ENCODE peak calls at places on chromosomes 13 and 19, in eight cellular contexts. One of them, this sample, is unnamed.

GRCh38 chr13:55437162-55437561 is 1703.6 kb upstream of the PRR20A start:
- DNase-seq in HTR-8/SVneo: no peak
- DNase-seq in central memory CD8-positive, alpha-beta T cell: no peak
- DNase-seq in NT2/D1: peak
- DNase-seq in fibroblast of mammary gland: no peak
- DNase-seq in posterior vena cava: no peak
- DNase-seq in ovary: no peak
- DNase-seq in NCI-H2081: no peak
- DNase-seq in this sample: no peak

GRCh38 chr13:113860579-113861432 is 3.1 kb downstream of the GAS6 start:
- DNase-seq in HTR-8/SVneo: peak
- DNase-seq in central memory CD8-positive, alpha-beta T cell: no peak
- DNase-seq in NT2/D1: peak
- DNase-seq in fibroblast of mammary gland: no peak
- DNase-seq in posterior vena cava: peak
- DNase-seq in ovary: peak
- DNase-seq in NCI-H2081: no peak
- DNase-seq in this sample: no peak

GRCh38 chr19:58474291-58474996 is 1.7 kb upstream of the ZNF446 start:
- DNase-seq in HTR-8/SVneo: no peak
- DNase-seq in central memory CD8-positive, alpha-beta T cell: no peak
- DNase-seq in NT2/D1: no peak
- DNase-seq in fibroblast of mammary gland: peak
- DNase-seq in posterior vena cava: no peak
- DNase-seq in ovary: no peak
- DNase-seq in NCI-H2081: no peak
- DNase-seq in this sample: no peak

GRCh38 chr13:47719164-47719563 is 281.9 kb downstream of the SUCLA2 start:
- DNase-seq in HTR-8/SVneo: no peak
- DNase-seq in central memory CD8-positive, alpha-beta T cell: no peak
- DNase-seq in NT2/D1: no peak
- DNase-seq in fibroblast of mammary gland: no peak
- DNase-seq in posterior vena cava: no peak
- DNase-seq in ovary: no peak
- DNase-seq in NCI-H2081: no peak
- DNase-seq in this sample: no peak

GRCh38 chr13:32443111-32443510 is 15.2 kb upstream of the N4BP2L1 start:
- DNase-seq in HTR-8/SVneo: no peak
- DNase-seq in central memory CD8-positive, alpha-beta T cell: no peak
- DNase-seq in NT2/D1: no peak
- DNase-seq in fibroblast of mammary gland: peak
- DNase-seq in posterior vena cava: no peak
- DNase-seq in ovary: no peak
- DNase-seq in NCI-H2081: no peak
- DNase-seq in this sample: no peak

GRCh38 chr13:32802159-32802558 is 214.1 kb upstream of the KL start:
- DNase-seq in HTR-8/SVneo: no peak
- DNase-seq in central memory CD8-positive, alpha-beta T cell: no peak
- DNase-seq in NT2/D1: no peak
- DNase-seq in fibroblast of mammary gland: no peak
- DNase-seq in posterior vena cava: no peak
- DNase-seq in ovary: no peak
- DNase-seq in NCI-H2081: no peak
- DNase-seq in this sample: no peak

GRCh38 chr19:39546599-39546998 is 6.6 kb upstream of the EID2 start:
- DNase-seq in HTR-8/SVneo: no peak
- DNase-seq in central memory CD8-positive, alpha-beta T cell: no peak
- DNase-seq in NT2/D1: no peak
- DNase-seq in fibroblast of mammary gland: no peak
- DNase-seq in posterior vena cava: no peak
- DNase-seq in ovary: no peak
- DNase-seq in NCI-H2081: no peak
- DNase-seq in this sample: no peak

GRCh38 chr19:19217110-19217509 is 5.4 kb downstream of the NCAN start:
- DNase-seq in HTR-8/SVneo: no peak
- DNase-seq in central memory CD8-positive, alpha-beta T cell: no peak
- DNase-seq in NT2/D1: no peak
- DNase-seq in fibroblast of mammary gland: peak
- DNase-seq in posterior vena cava: no peak
- DNase-seq in ovary: no peak
- DNase-seq in NCI-H2081: peak
- DNase-seq in this sample: no peak

GRCh38 chr19:48635263-48635965 is 1.8 kb downstream of the DBP start:
- DNase-seq in HTR-8/SVneo: peak
- DNase-seq in central memory CD8-positive, alpha-beta T cell: peak
- DNase-seq in NT2/D1: no peak
- DNase-seq in fibroblast of mammary gland: no peak
- DNase-seq in posterior vena cava: peak
- DNase-seq in ovary: peak
- DNase-seq in NCI-H2081: peak
- DNase-seq in this sample: no peak

GRCh38 chr19:17311455-17312248 is 2.3 kb downstream of the DDA1 start:
- DNase-seq in HTR-8/SVneo: peak
- DNase-seq in central memory CD8-positive, alpha-beta T cell: no peak
- DNase-seq in NT2/D1: no peak
- DNase-seq in fibroblast of mammary gland: peak
- DNase-seq in posterior vena cava: no peak
- DNase-seq in ovary: no peak
- DNase-seq in NCI-H2081: no peak
- DNase-seq in this sample: no peak

GRCh38 chr19:38729653-38730469 is 14.4 kb downstream of the CAPN12 start:
- DNase-seq in HTR-8/SVneo: peak
- DNase-seq in central memory CD8-positive, alpha-beta T cell: peak
- DNase-seq in NT2/D1: peak
- DNase-seq in fibroblast of mammary gland: peak
- DNase-seq in posterior vena cava: no peak
- DNase-seq in ovary: peak
- DNase-seq in NCI-H2081: peak
- DNase-seq in this sample: peak

GRCh38 chr19:53772943-53773342 is 51.2 kb downstream of the NLRP12 start:
- DNase-seq in HTR-8/SVneo: peak
- DNase-seq in central memory CD8-positive, alpha-beta T cell: peak
- DNase-seq in NT2/D1: peak
- DNase-seq in fibroblast of mammary gland: peak
- DNase-seq in posterior vena cava: no peak
- DNase-seq in ovary: peak
- DNase-seq in NCI-H2081: peak
- DNase-seq in this sample: no peak

GRCh38 chr19:17841371-17841809 is 6.4 kb downstream of the JAK3 start:
- DNase-seq in HTR-8/SVneo: no peak
- DNase-seq in central memory CD8-positive, alpha-beta T cell: no peak
- DNase-seq in NT2/D1: no peak
- DNase-seq in fibroblast of mammary gland: no peak
- DNase-seq in posterior vena cava: no peak
- DNase-seq in ovary: no peak
- DNase-seq in NCI-H2081: no peak
- DNase-seq in this sample: no peak

GRCh38 chr13:43802511-43802910 is 15.7 kb upstream of the ENOX1 start:
- DNase-seq in HTR-8/SVneo: no peak
- DNase-seq in central memory CD8-positive, alpha-beta T cell: no peak
- DNase-seq in NT2/D1: no peak
- DNase-seq in fibroblast of mammary gland: no peak
- DNase-seq in posterior vena cava: no peak
- DNase-seq in ovary: no peak
- DNase-seq in NCI-H2081: peak
- DNase-seq in this sample: no peak

GRCh38 chr13:79434578-79434977 is 28.5 kb upstream of the RBM26 start:
- DNase-seq in HTR-8/SVneo: no peak
- DNase-seq in central memory CD8-positive, alpha-beta T cell: no peak
- DNase-seq in NT2/D1: no peak
- DNase-seq in fibroblast of mammary gland: peak
- DNase-seq in posterior vena cava: no peak
- DNase-seq in ovary: no peak
- DNase-seq in NCI-H2081: no peak
- DNase-seq in this sample: no peak

GRCh38 chr13:97121894-97122293 is 100.2 kb upstream of the MBNL2 start:
- DNase-seq in HTR-8/SVneo: no peak
- DNase-seq in central memory CD8-positive, alpha-beta T cell: no peak
- DNase-seq in NT2/D1: no peak
- DNase-seq in fibroblast of mammary gland: no peak
- DNase-seq in posterior vena cava: no peak
- DNase-seq in ovary: no peak
- DNase-seq in NCI-H2081: no peak
- DNase-seq in this sample: no peak

GRCh38 chr19:46821512-46822359 is 28.9 kb downstream of the AP2S1 start:
- DNase-seq in HTR-8/SVneo: no peak
- DNase-seq in central memory CD8-positive, alpha-beta T cell: peak
- DNase-seq in NT2/D1: no peak
- DNase-seq in fibroblast of mammary gland: no peak
- DNase-seq in posterior vena cava: no peak
- DNase-seq in ovary: no peak
- DNase-seq in NCI-H2081: no peak
- DNase-seq in this sample: no peak

GRCh38 chr13:59674616-59675015 is 489.1 kb downstream of the DIAPH3 start:
- DNase-seq in HTR-8/SVneo: no peak
- DNase-seq in central memory CD8-positive, alpha-beta T cell: no peak
- DNase-seq in NT2/D1: no peak
- DNase-seq in fibroblast of mammary gland: no peak
- DNase-seq in posterior vena cava: no peak
- DNase-seq in ovary: no peak
- DNase-seq in NCI-H2081: no peak
- DNase-seq in this sample: no peak

GRCh38 chr19:15213715-15214381 is 13.1 kb upstream of the NOTCH3 start:
- DNase-seq in HTR-8/SVneo: no peak
- DNase-seq in central memory CD8-positive, alpha-beta T cell: no peak
- DNase-seq in NT2/D1: no peak
- DNase-seq in fibroblast of mammary gland: peak
- DNase-seq in posterior vena cava: peak
- DNase-seq in ovary: peak
- DNase-seq in NCI-H2081: no peak
- DNase-seq in this sample: no peak

GRCh38 chr19:7074705-7075282 is 5.3 kb downstream of the ZNF557 start:
- DNase-seq in HTR-8/SVneo: no peak
- DNase-seq in central memory CD8-positive, alpha-beta T cell: no peak
- DNase-seq in NT2/D1: no peak
- DNase-seq in fibroblast of mammary gland: no peak
- DNase-seq in posterior vena cava: no peak
- DNase-seq in ovary: no peak
- DNase-seq in NCI-H2081: no peak
- DNase-seq in this sample: no peak

This sample was measured in chondrocyte.